ENCODE peak calls at places on chromosomes 2 and 18, in ten cellular contexts. One of them, this sample, is unnamed.

GRCh38 chr18:55587341-55588000 is 521 bp downstream of the TCF4 start:
- DNase-seq in K562: peak; percentile 25
- DNase-seq in endodermal cell: peak; percentile 65
- DNase-seq in pancreas: no peak
- DNase-seq in spleen: no peak
- DNase-seq in lower lobe of right lung: no peak
- DNase-seq in HCT116: no peak
- DNase-seq in PC-3: peak; percentile 24
- DNase-seq in thoracic aorta: no peak
- DNase-seq in IMR-90: peak; percentile 51
- DNase-seq in this sample: peak; percentile 42

GRCh38 chr2:222669353-222669752 is 2.1 kb upstream of the MOGAT1 start:
- DNase-seq in K562: no peak
- DNase-seq in endodermal cell: no peak
- DNase-seq in pancreas: no peak
- DNase-seq in spleen: no peak
- DNase-seq in lower lobe of right lung: no peak
- DNase-seq in HCT116: no peak
- DNase-seq in PC-3: peak; percentile 45
- DNase-seq in thoracic aorta: no peak
- DNase-seq in IMR-90: no peak
- DNase-seq in this sample: no peak

GRCh38 chr2:179020156-179020750 is 29.7 kb downstream of the CCDC141 start:
- DNase-seq in K562: peak; percentile 27
- DNase-seq in endodermal cell: peak; percentile 90
- DNase-seq in pancreas: peak; percentile 5
- DNase-seq in spleen: no peak
- DNase-seq in lower lobe of right lung: no peak
- DNase-seq in HCT116: peak; percentile 51
- DNase-seq in PC-3: peak; percentile 81
- DNase-seq in thoracic aorta: no peak
- DNase-seq in IMR-90: no peak
- DNase-seq in this sample: peak; percentile 24

GRCh38 chr18:8825729-8826375 is 120.5 kb downstream of the MTCL1 start:
- DNase-seq in K562: no peak
- DNase-seq in endodermal cell: no peak
- DNase-seq in pancreas: no peak
- DNase-seq in spleen: no peak
- DNase-seq in lower lobe of right lung: no peak
- DNase-seq in HCT116: no peak
- DNase-seq in PC-3: no peak
- DNase-seq in thoracic aorta: no peak
- DNase-seq in IMR-90: no peak
- DNase-seq in this sample: no peak

GRCh38 chr2:221780281-221780688 is 208.2 kb upstream of the EPHA4 start:
- DNase-seq in K562: no peak
- DNase-seq in endodermal cell: no peak
- DNase-seq in pancreas: no peak
- DNase-seq in spleen: no peak
- DNase-seq in lower lobe of right lung: no peak
- DNase-seq in HCT116: no peak
- DNase-seq in PC-3: peak; percentile 58
- DNase-seq in thoracic aorta: no peak
- DNase-seq in IMR-90: peak; percentile 74
- DNase-seq in this sample: no peak

GRCh38 chr18:9918016-9918680 is 4.3 kb downstream of the VAPA start:
- DNase-seq in K562: no peak
- DNase-seq in endodermal cell: no peak
- DNase-seq in pancreas: no peak
- DNase-seq in spleen: no peak
- DNase-seq in lower lobe of right lung: no peak
- DNase-seq in HCT116: no peak
- DNase-seq in PC-3: peak; percentile 67
- DNase-seq in thoracic aorta: no peak
- DNase-seq in IMR-90: peak; percentile 47
- DNase-seq in this sample: no peak

GRCh38 chr2:42327125-42327524 is 33.9 kb downstream of the COX7A2L start:
- DNase-seq in K562: no peak
- DNase-seq in endodermal cell: no peak
- DNase-seq in pancreas: no peak
- DNase-seq in spleen: no peak
- DNase-seq in lower lobe of right lung: no peak
- DNase-seq in HCT116: no peak
- DNase-seq in PC-3: peak; percentile 57
- DNase-seq in thoracic aorta: no peak
- DNase-seq in IMR-90: no peak
- DNase-seq in this sample: no peak

GRCh38 chr2:226169751-226170581 is 629.7 kb downstream of the IRS1 start:
- DNase-seq in K562: no peak
- DNase-seq in endodermal cell: no peak
- DNase-seq in pancreas: no peak
- DNase-seq in spleen: no peak
- DNase-seq in lower lobe of right lung: no peak
- DNase-seq in HCT116: no peak
- DNase-seq in PC-3: no peak
- DNase-seq in thoracic aorta: no peak
- DNase-seq in IMR-90: no peak
- DNase-seq in this sample: no peak

GRCh38 chr2:133579295-133579694 is 11.0 kb upstream of the NCKAP5 start:
- DNase-seq in K562: no peak
- DNase-seq in endodermal cell: no peak
- DNase-seq in pancreas: peak; percentile 21
- DNase-seq in spleen: no peak
- DNase-seq in lower lobe of right lung: no peak
- DNase-seq in HCT116: no peak
- DNase-seq in PC-3: peak; percentile 96
- DNase-seq in thoracic aorta: no peak
- DNase-seq in IMR-90: peak; percentile 80
- DNase-seq in this sample: no peak

GRCh38 chr18:55869965-55870585 is 282.1 kb upstream of the TCF4 start:
- DNase-seq in K562: no peak
- DNase-seq in endodermal cell: no peak
- DNase-seq in pancreas: no peak
- DNase-seq in spleen: no peak
- DNase-seq in lower lobe of right lung: no peak
- DNase-seq in HCT116: no peak
- DNase-seq in PC-3: peak; percentile 58
- DNase-seq in thoracic aorta: no peak
- DNase-seq in IMR-90: peak; percentile 61
- DNase-seq in this sample: no peak

GRCh38 chr18:38545071-38545470 is 979.5 kb upstream of the CELF4 start:
- DNase-seq in K562: peak; percentile 5
- DNase-seq in endodermal cell: peak; percentile 76
- DNase-seq in pancreas: no peak
- DNase-seq in spleen: no peak
- DNase-seq in lower lobe of right lung: no peak
- DNase-seq in HCT116: no peak
- DNase-seq in PC-3: peak; percentile 3
- DNase-seq in thoracic aorta: no peak
- DNase-seq in IMR-90: no peak
- DNase-seq in this sample: no peak

GRCh38 chr2:200056105-200056504 is 100.7 kb downstream of the MAIP1 start:
- DNase-seq in K562: no peak
- DNase-seq in endodermal cell: no peak
- DNase-seq in pancreas: no peak
- DNase-seq in spleen: no peak
- DNase-seq in lower lobe of right lung: no peak
- DNase-seq in HCT116: no peak
- DNase-seq in PC-3: no peak
- DNase-seq in thoracic aorta: no peak
- DNase-seq in IMR-90: no peak
- DNase-seq in this sample: no peak

GRCh38 chr2:240237609-240238151 is 97.2 kb upstream of the OTOS start:
- DNase-seq in K562: no peak
- DNase-seq in endodermal cell: peak; percentile 22
- DNase-seq in pancreas: peak; percentile 93
- DNase-seq in spleen: peak; percentile 62
- DNase-seq in lower lobe of right lung: peak; percentile 24
- DNase-seq in HCT116: no peak
- DNase-seq in PC-3: peak; percentile 95
- DNase-seq in thoracic aorta: no peak
- DNase-seq in IMR-90: peak; percentile 85
- DNase-seq in this sample: no peak

GRCh38 chr2:208879666-208880065 is 473.1 kb downstream of the PTH2R start:
- DNase-seq in K562: no peak
- DNase-seq in endodermal cell: no peak
- DNase-seq in pancreas: no peak
- DNase-seq in spleen: no peak
- DNase-seq in lower lobe of right lung: no peak
- DNase-seq in HCT116: no peak
- DNase-seq in PC-3: no peak
- DNase-seq in thoracic aorta: no peak
- DNase-seq in IMR-90: no peak
- DNase-seq in this sample: no peak

DNA sequence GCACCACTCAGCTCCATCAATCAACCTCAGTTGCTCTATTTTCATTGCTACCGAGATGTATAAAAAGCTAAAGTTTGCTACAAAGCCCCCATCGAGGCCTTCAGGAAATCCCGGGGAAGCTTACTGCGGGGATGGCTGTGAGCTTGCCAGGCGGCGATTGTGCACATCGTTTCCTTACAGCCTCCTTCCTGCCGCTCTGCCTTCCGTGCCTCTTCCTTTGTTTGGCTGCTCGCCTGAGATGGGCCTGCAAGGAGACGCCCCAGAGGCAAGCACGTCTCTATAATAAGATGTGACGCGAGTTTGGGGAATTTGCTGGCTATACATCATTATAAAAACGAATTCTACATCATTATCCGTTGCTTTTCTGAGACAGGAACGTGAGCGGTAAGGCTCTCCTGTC is 41.6 kb downstream of the DHRS9 start:
- DNase-seq in K562: no peak
- DNase-seq in endodermal cell: no peak
- DNase-seq in pancreas: no peak
- DNase-seq in spleen: no peak
- DNase-seq in lower lobe of right lung: no peak
- DNase-seq in HCT116: no peak
- DNase-seq in PC-3: no peak
- DNase-seq in thoracic aorta: no peak
- DNase-seq in IMR-90: no peak
- DNase-seq in this sample: no peak
- H3K4me1 ChIP-seq in K562: no peaks in the 10 kb centered on the region
- H3K4me1 ChIP-seq in endodermal cell: no peaks in the 10 kb centered on the region
- H3K4me1 ChIP-seq in pancreas: no peaks in the 10 kb centered on the region
- H3K4me1 ChIP-seq in spleen: peaks cover 51% of the 10 kb centered on the region
- H3K4me1 ChIP-seq in lower lobe of right lung: peaks cover 25% of the 10 kb centered on the region
- H3K4me1 ChIP-seq in HCT116: no peaks in the 10 kb centered on the region
- H3K4me1 ChIP-seq in PC-3: peaks cover 13% of the 10 kb centered on the region
- H3K4me1 ChIP-seq in thoracic aorta: no peaks in the 10 kb centered on the region
- H3K4me1 ChIP-seq in IMR-90: no peaks in the 10 kb centered on the region
- H3K4me1 ChIP-seq in this sample: no peaks in the 10 kb centered on the region

GRCh38 chr2:143209570-143210445 is 80.6 kb downstream of the ARHGAP15 start:
- DNase-seq in K562: no peak
- DNase-seq in endodermal cell: no peak
- DNase-seq in pancreas: no peak
- DNase-seq in spleen: no peak
- DNase-seq in lower lobe of right lung: no peak
- DNase-seq in HCT116: no peak
- DNase-seq in PC-3: no peak
- DNase-seq in thoracic aorta: no peak
- DNase-seq in IMR-90: no peak
- DNase-seq in this sample: peak; percentile 3

GRCh38 chr2:143210446-143210819 is 81.2 kb downstream of the ARHGAP15 start:
- DNase-seq in K562: no peak
- DNase-seq in endodermal cell: no peak
- DNase-seq in pancreas: no peak
- DNase-seq in spleen: no peak
- DNase-seq in lower lobe of right lung: no peak
- DNase-seq in HCT116: no peak
- DNase-seq in PC-3: no peak
- DNase-seq in thoracic aorta: no peak
- DNase-seq in IMR-90: no peak
- DNase-seq in this sample: no peak

GRCh38 chr2:143205106-143205764 is 76.0 kb downstream of the ARHGAP15 start:
- DNase-seq in K562: peak; percentile 6
- DNase-seq in endodermal cell: no peak
- DNase-seq in pancreas: no peak
- DNase-seq in spleen: no peak
- DNase-seq in lower lobe of right lung: no peak
- DNase-seq in HCT116: peak; percentile 6
- DNase-seq in PC-3: peak; percentile 39
- DNase-seq in thoracic aorta: no peak
- DNase-seq in IMR-90: peak; percentile 8
- DNase-seq in this sample: no peak
- TF ChIP-seq CTCF in K562: no peak
- TF ChIP-seq CTCF in endodermal cell: peak; percentile 61
- TF ChIP-seq CTCF in pancreas: no peak
- TF ChIP-seq CTCF in spleen: peak; percentile 52
- TF ChIP-seq CTCF in lower lobe of right lung: peak; percentile 20
- TF ChIP-seq CTCF in HCT116: peak; percentile 12
- TF ChIP-seq CTCF in PC-3: peak; percentile 60
- TF ChIP-seq CTCF in thoracic aorta: no peak
- TF ChIP-seq CTCF in IMR-90: peak; percentile 35
- TF ChIP-seq CTCF in this sample: peak; percentile 9

DNA sequence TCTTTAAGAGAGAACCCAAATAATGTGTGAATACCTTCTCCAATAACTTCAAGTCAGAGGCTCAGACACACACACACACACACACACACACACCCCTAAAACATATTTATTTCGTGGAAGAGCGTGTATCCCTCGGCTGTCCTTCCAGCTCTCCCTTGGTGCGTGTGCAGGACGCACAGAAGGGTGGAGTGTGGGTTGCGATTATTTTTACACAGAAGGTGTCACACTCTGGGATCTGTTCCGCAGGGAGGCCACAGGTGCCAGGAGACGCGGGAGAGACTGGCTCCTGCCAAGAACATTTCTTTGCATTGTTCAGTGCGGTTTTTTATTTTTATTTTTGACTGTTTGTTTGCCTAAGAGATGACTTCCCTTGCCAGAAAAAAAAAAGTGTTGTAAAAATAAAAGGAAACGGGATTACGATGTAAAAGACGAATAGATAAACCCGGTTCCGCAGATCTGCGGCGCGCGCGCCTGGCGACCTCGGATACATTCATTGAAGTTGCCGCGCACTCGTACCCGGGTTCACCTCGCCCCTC is 47.2 kb upstream of the ATP6V1B1 start:
- DNase-seq in K562: no peak
- DNase-seq in endodermal cell: no peak
- DNase-seq in pancreas: no peak
- DNase-seq in spleen: no peak
- DNase-seq in lower lobe of right lung: no peak
- DNase-seq in HCT116: no peak
- DNase-seq in PC-3: no peak
- DNase-seq in thoracic aorta: no peak
- DNase-seq in IMR-90: no peak
- DNase-seq in this sample: no peak
- H3K4me3 ChIP-seq in K562: no peak overlapping the region
- H3K4me3 ChIP-seq in endodermal cell: peak overlapping the region; percentile 77
- H3K4me3 ChIP-seq in pancreas: no peak overlapping the region
- H3K4me3 ChIP-seq in spleen: peak overlapping the region; percentile 6
- H3K4me3 ChIP-seq in lower lobe of right lung: no peak overlapping the region
- H3K4me3 ChIP-seq in HCT116: no peak overlapping the region
- H3K4me3 ChIP-seq in PC-3: no peak overlapping the region
- H3K4me3 ChIP-seq in thoracic aorta: peak overlapping the region; percentile 36
- H3K4me3 ChIP-seq in IMR-90: no peak overlapping the region
- H3K4me3 ChIP-seq in this sample: no peak overlapping the region

DNA sequence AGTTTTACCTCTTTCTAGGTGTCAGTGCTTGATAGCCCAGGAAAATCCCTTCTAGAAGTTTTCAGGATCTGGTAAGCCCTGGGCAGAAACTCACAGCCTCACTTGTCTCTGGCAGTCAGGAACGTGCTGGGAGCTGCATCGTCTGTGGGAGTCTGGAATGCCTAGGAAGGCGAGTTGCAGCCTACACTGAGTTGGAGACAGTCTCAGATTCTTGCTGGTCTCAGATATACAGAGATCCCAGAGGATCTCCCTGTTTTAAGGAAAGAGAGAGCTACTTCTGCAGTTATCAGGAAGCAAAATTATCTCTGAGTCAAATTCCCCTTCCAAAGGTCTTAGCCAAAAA is 104.4 kb upstream of the CDC42EP3 start:
- DNase-seq in K562: no peak
- DNase-seq in endodermal cell: peak; percentile 50
- DNase-seq in pancreas: no peak
- DNase-seq in spleen: no peak
- DNase-seq in lower lobe of right lung: no peak
- DNase-seq in HCT116: no peak
- DNase-seq in PC-3: no peak
- DNase-seq in thoracic aorta: no peak
- DNase-seq in IMR-90: peak; percentile 84
- DNase-seq in this sample: no peak
- H3K4me1 ChIP-seq in K562: no peaks in the 10 kb centered on the region
- H3K4me1 ChIP-seq in endodermal cell: no peaks in the 10 kb centered on the region
- H3K4me1 ChIP-seq in pancreas: no peaks in the 10 kb centered on the region
- H3K4me1 ChIP-seq in spleen: no peaks in the 10 kb centered on the region
- H3K4me1 ChIP-seq in lower lobe of right lung: peaks cover 13% of the 10 kb centered on the region
- H3K4me1 ChIP-seq in HCT116: peaks cover 6% of the 10 kb centered on the region
- H3K4me1 ChIP-seq in PC-3: peaks cover 46% of the 10 kb centered on the region
- H3K4me1 ChIP-seq in thoracic aorta: peaks cover 9% of the 10 kb centered on the region
- H3K4me1 ChIP-seq in IMR-90: peaks cover 64% of the 10 kb centered on the region
- H3K4me1 ChIP-seq in this sample: peaks cover 32% of the 10 kb centered on the region

This sample was measured in BE2C.